ENCODE peak calls at places on chromosomes 2 and 18, in eight cellular contexts. K is fibroblast of mammary gland, I is Peyer's patch, Z is heart left ventricle, H is DND-41, S is endothelial cell, Q is neural crest cell, N is progenitor cell of endocrine pancreas. P is an unnamed sample.
A peak's percentile ranks its signal among the peaks of the same experiment; 100 is the strongest.

GRCh38 chr18:41436772-41437171 is 518.3 kb upstream of the PIK3C3 start:
- DNase-seq in H (no peak), I (no peak), S (no peak), N (no peak), Q (no peak), Z (no peak), K (no peak), P (no peak)

GRCh38 chr2:112836695-112837117 is at the start of gene IL1B:
- DNase-seq in Z (no peak), N (no peak), Q (no peak), K (peak; percentile 84), I (no peak), S (no peak), H (no peak), P (peak; percentile 60)

GRCh38 chr2:19673213-19673791 is 228.5 kb downstream of the TTC32 start:
- DNase-seq in H (no peak), K (peak; percentile 80), I (no peak), S (no peak), Q (no peak), Z (no peak), N (no peak), P (no peak)

GRCh38 chr2:68190991-68191731 is 33.5 kb downstream of the PNO1 start:
- DNase-seq in Q (no peak), H (no peak), Z (no peak), N (no peak), S (no peak), K (peak; percentile 92), I (no peak), P (no peak)

GRCh38 chr2:10521356-10521755 is 73.2 kb upstream of the ODC1 start:
- DNase-seq in Q (no peak), I (no peak), H (no peak), Z (no peak), N (no peak), S (no peak), K (no peak), P (no peak)

GRCh38 chr2:160650196-160651108 is 156.8 kb upstream of the RBMS1 start:
- DNase-seq in K (no peak), S (no peak), N (no peak), I (no peak), Q (no peak), H (no peak), Z (no peak), P (peak; percentile 74)

GRCh38 chr2:65053199-65053598 is 3.0 kb upstream of the CEP68 start:
- DNase-seq in I (no peak), Z (no peak), S (no peak), H (peak; percentile 51), Q (no peak), N (no peak), K (no peak), P (peak; percentile 71)

GRCh38 chr2:16248571-16249105 is 308.3 kb downstream of the MYCN start:
- DNase-seq in N (no peak), I (no peak), S (no peak), K (no peak), Z (no peak), Q (no peak), H (no peak), P (no peak)

GRCh38 chr2:64524604-64525322 is 635 bp downstream of the AFTPH start:
- DNase-seq in N (peak; percentile 46), K (no peak), H (peak; percentile 43), Z (peak; percentile 22), Q (peak; percentile 34), S (peak; percentile 55), I (no peak), P (peak; percentile 54)

GRCh38 chr2:235142588-235142987 is 190.8 kb downstream of the SH3BP4 start:
- DNase-seq in N (no peak), Z (no peak), S (no peak), K (no peak), H (no peak), I (no peak), Q (no peak), P (no peak)

GRCh38 chr18:1995041-1995612 is 576.2 kb downstream of the METTL4 start:
- DNase-seq in I (no peak), Z (no peak), H (no peak), N (no peak), Q (no peak), S (no peak), K (no peak), P (no peak)

GRCh38 chr2:230564805-230565779 is 147.6 kb upstream of the CAB39 start:
- DNase-seq in I (no peak), H (no peak), K (no peak), S (no peak), Q (no peak), N (no peak), Z (no peak), P (no peak)

GRCh38 chr2:225400546-225400945 is 1.0 kb downstream of the NYAP2 start:
- DNase-seq in K (no peak), Z (no peak), N (no peak), Q (no peak), H (no peak), I (no peak), S (no peak), P (no peak)

GRCh38 chr2:231991664-231992063 is 30.2 kb downstream of the DIS3L2 start:
- DNase-seq in Q (no peak), Z (no peak), N (no peak), K (peak; percentile 6), S (no peak), H (no peak), I (no peak), P (no peak)

GRCh38 chr2:222709191-222709891 is 37.9 kb downstream of the MOGAT1 start:
- DNase-seq in H (peak; percentile 58), Z (peak; percentile 79), S (no peak), I (peak; percentile 60), K (peak; percentile 98), Q (peak; percentile 66), N (no peak), P (peak; percentile 91)

GRCh38 chr2:47656715-47657600 is 126.0 kb upstream of the MSH6 start:
- DNase-seq in I (no peak), Q (no peak), Z (no peak), H (no peak), S (no peak), N (no peak), K (no peak), P (no peak)

GRCh38 chr2:71749671-71750101 is 296.3 kb downstream of the DYSF start:
- DNase-seq in N (no peak), H (no peak), K (peak; percentile 55), Z (no peak), I (no peak), Q (no peak), S (no peak), P (no peak)

GRCh38 chr2:216551669-216552068 is 53.0 kb downstream of the RPL37A start:
- DNase-seq in K (no peak), H (no peak), Z (no peak), I (no peak), S (no peak), Q (no peak), N (no peak), P (no peak)

GRCh38 chr2:182763311-182763912 is 47.4 kb downstream of the DNAJC10 start:
- DNase-seq in K (peak; percentile 52), H (no peak), S (peak; percentile 33), N (peak; percentile 14), Q (peak; percentile 18), Z (no peak), I (no peak), P (no peak)

GRCh38 chr2:222304737-222305509 is 6.1 kb upstream of the PAX3 start:
- DNase-seq in K (no peak), H (no peak), N (no peak), I (peak; percentile 51), Q (peak; percentile 31), S (no peak), Z (no peak), P (no peak)

GRCh38 chr2:46225150-46225480 is 72.1 kb upstream of the EPAS1 start:
- DNase-seq in I (no peak), Z (no peak), H (no peak), S (no peak), K (no peak), N (no peak), Q (no peak), P (no peak)

GRCh38 chr2:45908316-45909150 is 257.1 kb downstream of the PRKCE start:
- DNase-seq in S (no peak), Z (no peak), Q (no peak), N (no peak), K (peak; percentile 38), I (no peak), H (no peak), P (no peak)

GRCh38 chr2:120937736-120938131 is 202.1 kb downstream of the GLI2 start:
- DNase-seq in H (no peak), N (no peak), Z (no peak), K (peak; percentile 54), Q (no peak), I (no peak), S (no peak), P (no peak)

GRCh38 chr2:181111059-181111458 is 130.7 kb downstream of the UBE2E3 start:
- DNase-seq in S (no peak), K (no peak), N (no peak), Q (no peak), I (no peak), Z (no peak), H (no peak), P (no peak)
- TF ChIP-seq CTCF in S (no peak), K (no peak), N (no peak), Q (no peak), I (no peak), Z (no peak), H (no peak), P (no peak)

GRCh38 chr18:79964330-79965118 is at the start of gene HSBP1L1:
- DNase-seq in K (peak; percentile 28), Q (peak; percentile 64), I (peak; percentile 89), H (no peak), N (peak; percentile 76), Z (peak; percentile 64), S (peak; percentile 60), P (peak; percentile 58)
- TF ChIP-seq CTCF in K (no peak), Q (peak; percentile 39), I (peak; percentile 52), H (no peak), N (peak; percentile 47), Z (peak; percentile 51), S (no peak), P (peak; percentile 36)

DNA sequence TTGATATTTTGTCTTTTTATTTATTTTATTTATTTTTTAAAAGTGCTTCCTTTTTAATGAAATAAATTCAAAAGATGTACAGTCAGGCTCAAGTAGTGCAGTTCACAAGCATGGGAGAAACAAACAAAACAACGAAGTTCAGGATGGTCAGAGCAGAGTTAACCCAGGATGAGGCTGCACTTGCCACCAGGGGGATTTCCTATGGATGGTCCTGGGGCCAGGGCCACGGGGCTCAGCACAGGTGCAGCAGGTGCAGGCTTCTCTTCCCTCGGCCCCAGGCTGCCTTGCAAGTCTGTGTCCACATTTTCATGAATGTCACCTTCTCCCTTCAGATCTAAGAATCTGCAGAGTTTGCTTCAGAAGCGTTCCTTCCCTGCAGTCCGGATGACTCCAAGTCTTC is 76.5 kb downstream of the CDCA7 start:
- DNase-seq in Z (no peak), N (no peak), I (no peak), K (no peak), S (no peak), H (no peak), Q (no peak), P (no peak)
- TF ChIP-seq CTCF in Z (no peak), N (peak; percentile 34), I (no peak), K (no peak), S (no peak), H (no peak), Q (peak; percentile 14), P (no peak)

DNA sequence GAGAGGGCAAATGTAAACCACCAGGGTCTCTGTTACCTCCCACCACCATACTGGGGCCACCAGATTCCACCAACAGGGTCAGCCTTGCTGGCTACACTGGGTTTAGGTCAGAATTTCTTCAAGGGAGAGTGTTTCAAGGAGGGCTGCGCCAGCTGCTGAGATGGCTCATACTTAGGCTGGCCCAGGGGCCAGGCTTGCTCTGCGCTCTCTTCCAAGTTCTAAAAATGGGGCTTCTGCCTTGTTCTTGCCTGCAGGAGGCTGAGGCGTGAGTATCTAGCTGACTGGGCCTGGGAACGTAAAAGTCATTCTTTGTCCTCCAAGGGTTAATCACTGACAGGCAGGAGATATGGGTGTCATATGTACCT is 28.1 kb downstream of the MRPL33 start:
- DNase-seq in Q (no peak), N (no peak), I (no peak), H (no peak), K (no peak), S (no peak), Z (no peak), P (no peak)
- TF ChIP-seq CTCF in Q (no peak), N (no peak), I (no peak), H (no peak), K (peak; percentile 20), S (no peak), Z (no peak), P (no peak)